ENCODE peak calls at places on chromosomes 16 and 17, in four cellular contexts. B, I, L and R are unnamed samples.

GRCh38 chr17:74442291-74442669 is 10.4 kb downstream of the GPRC5C start:
- DNase-seq in I (no peak), B (no peak), L (no peak), R (no peak)

GRCh38 chr17:47839899-47840741 is 953 bp downstream of the SCRN2 start:
- DNase-seq in L (no peak), I (no peak), B (no peak), R (no peak)

GRCh38 chr16:78081341-78081740 is 18.1 kb upstream of the WWOX start:
- DNase-seq in L (no peak), I (no peak), B (no peak), R (no peak)

GRCh38 chr16:987846-988245 is 6.3 kb downstream of the SOX8 start:
- DNase-seq in B (no peak), L (no peak), I (no peak), R (no peak)

GRCh38 chr17:17109896-17110295 is 67.6 kb downstream of the MPRIP start:
- DNase-seq in B (no peak), L (no peak), I (peak; percentile 23), R (no peak)

GRCh38 chr17:2058521-2059124 is 3.7 kb downstream of the HIC1 start:
- DNase-seq in I (no peak), L (peak; percentile 51), B (peak; percentile 50), R (no peak)

GRCh38 chr17:79902146-79902791 is 63.0 kb upstream of the CBX4 start:
- DNase-seq in L (no peak), I (no peak), B (no peak), R (no peak)

GRCh38 chr17:38605230-38605851 is 411 bp downstream of the SRCIN1 start:
- DNase-seq in B (no peak), I (no peak), L (no peak), R (no peak)

GRCh38 chr17:32323784-32324590 is 18.0 kb downstream of the C17orf75 start:
- DNase-seq in I (peak; percentile 26), B (peak; percentile 61), L (peak; percentile 52), R (no peak)

GRCh38 chr17:74810699-74811485 is 34.7 kb upstream of the NAT9 start:
- DNase-seq in B (no peak), L (no peak), I (no peak), R (no peak)

GRCh38 chr17:80855196-80855967 is 136.3 kb upstream of the CHMP6 start:
- DNase-seq in B (no peak), L (no peak), I (no peak), R (no peak)

GRCh38 chr16:86118467-86119307 is 219.7 kb downstream of the IRF8 start:
- DNase-seq in L (no peak), I (no peak), B (peak; percentile 47), R (no peak)

GRCh38 chr16:24544640-24545039 is 5.3 kb downstream of the RBBP6 start:
- DNase-seq in B (peak; percentile 53), L (no peak), I (no peak), R (no peak)

GRCh38 chr17:4788807-4789700 is at the start of gene GLTPD2:
- DNase-seq in I (peak; percentile 32), L (no peak), B (no peak), R (no peak)

GRCh38 chr17:74704536-74704935 is 8.2 kb downstream of the CD300LF start:
- DNase-seq in B (no peak), L (no peak), I (no peak), R (no peak)

GRCh38 chr17:31535581-31535981 is 144.1 kb downstream of the RAB11FIP4 start:
- DNase-seq in B (no peak), I (no peak), L (no peak), R (no peak)

GRCh38 chr17:81898029-81898866 is 3.8 kb upstream of the NPB start:
- DNase-seq in B (peak; percentile 99), L (peak; percentile 98), I (peak; percentile 68), R (peak; percentile 83)

GRCh38 chr17:75834279-75834920 is 9.8 kb downstream of the UNC13D start:
- DNase-seq in B (no peak), L (no peak), I (no peak), R (no peak)

GRCh38 chr16:17970816-17971291 is 365.7 kb downstream of the NPIPA8 start:
- DNase-seq in I (no peak), L (no peak), B (peak; percentile 2), R (no peak)

GRCh38 chr17:82915010-82915696 is 75.3 kb upstream of the ZNF750 start:
- DNase-seq in I (no peak), L (no peak), B (no peak), R (no peak)

GRCh38 chr16:66166451-66166850 is 200.0 kb upstream of the CDH5 start:
- DNase-seq in B (no peak), I (no peak), L (no peak), R (no peak)

GRCh38 chr16:87391324-87391949 is 699 bp upstream of the MAP1LC3B start:
- DNase-seq in L (no peak), I (no peak), B (peak; percentile 65), R (no peak)

GRCh38 chr17:75846701-75847594 is 2.7 kb upstream of the UNC13D start:
- DNase-seq in B (no peak), I (no peak), L (peak; percentile 54), R (no peak)

GRCh38 chr17:14270508-14270907 is 30.4 kb upstream of the HS3ST3B1 start:
- DNase-seq in I (no peak), L (no peak), B (no peak), R (no peak)

GRCh38 chr16:27113341-27113841 is 46.7 kb downstream of the C16orf82 start:
- DNase-seq in B (no peak), L (no peak), I (no peak), R (no peak)

GRCh38 chr16:83248735-83249469 is 558.9 kb upstream of the HSBP1 start:
- DNase-seq in B (peak; percentile 17), L (no peak), I (no peak), R (no peak)

GRCh38 chr17:64171041-64171440 is 41.1 kb upstream of the ERN1 start:
- DNase-seq in B (peak; percentile 23), L (no peak), I (peak; percentile 60), R (no peak)

GRCh38 chr16:30075503-30076275 is at the start of gene PPP4C:
- DNase-seq in L (peak; percentile 91), B (peak; percentile 97), I (peak; percentile 94), R (peak; percentile 67)

GRCh38 chr16:70646260-70647241 is at the start of gene IL34:
- DNase-seq in L (no peak), I (no peak), B (peak; percentile 45), R (no peak)

GRCh38 chr16:71915350-71915749 is 20.0 kb downstream of the IST1 start:
- DNase-seq in B (no peak), L (no peak), I (no peak), R (no peak)

GRCh38 chr16:67166883-67167168 is 2.3 kb downstream of the HSF4 start:
- DNase-seq in L (no peak), I (no peak), B (no peak), R (no peak)

GRCh38 chr16:66606000-66606751 is 1.7 kb downstream of the CMTM3 start:
- DNase-seq in L (no peak), B (no peak), I (no peak), R (no peak)

GRCh38 chr17:21298056-21298982 is 13.8 kb downstream of the MAP2K3 start:
- DNase-seq in L (no peak), I (no peak), B (peak; percentile 1), R (no peak)

GRCh38 chr17:82023447-82024241 is 539 bp downstream of the LRRC45 start:
- DNase-seq in I (no peak), L (no peak), B (peak; percentile 56), R (no peak)

GRCh38 chr16:4270595-4270994 is 2.2 kb downstream of the TFAP4 start:
- DNase-seq in I (no peak), L (no peak), B (no peak), R (no peak)

GRCh38 chr17:20257008-20257407 is 210.3 kb downstream of the LGALS9B start:
- DNase-seq in I (no peak), L (no peak), B (no peak), R (no peak)

GRCh38 chr16:75116081-75116910 is at the start of gene LDHD:
- DNase-seq in B (peak; percentile 72), L (no peak), I (peak; percentile 67), R (no peak)

GRCh38 chr16:70573451-70574121 is 50.0 kb downstream of the SF3B3 start:
- DNase-seq in I (no peak), L (peak; percentile 59), B (peak; percentile 77), R (no peak)